ENCODE peak calls at places on chromosomes 2 and 18, in eight cellular contexts. One of them, this sample, is unnamed.

GRCh38 chr2:9692392-9693137 is 61.8 kb upstream of the YWHAQ start:
- DNase-seq in fibroblast of pulmonary artery: no peak
- DNase-seq in lung: no peak
- DNase-seq in heart left ventricle: peak
- DNase-seq in IMR-90: no peak
- DNase-seq in kidney epithelial cell: no peak
- DNase-seq in heart right ventricle: peak
- DNase-seq in fibroblast of the aortic adventitia: peak
- DNase-seq in this sample: no peak

GRCh38 chr18:58727776-58728500 is 56.7 kb downstream of the MALT1 start:
- DNase-seq in fibroblast of the aortic adventitia: peak
- DNase-seq in lung: no peak
- DNase-seq in fibroblast of pulmonary artery: peak
- DNase-seq in heart left ventricle: no peak
- DNase-seq in heart right ventricle: peak
- DNase-seq in kidney epithelial cell: no peak
- DNase-seq in IMR-90: peak
- DNase-seq in this sample: peak

GRCh38 chr2:1744446-1745170 is at the start of gene PXDN:
- DNase-seq in kidney epithelial cell: no peak
- DNase-seq in lung: peak
- DNase-seq in IMR-90: peak
- DNase-seq in fibroblast of pulmonary artery: peak
- DNase-seq in heart right ventricle: peak
- DNase-seq in fibroblast of the aortic adventitia: peak
- DNase-seq in heart left ventricle: peak
- DNase-seq in this sample: peak

GRCh38 chr2:219018286-219018685 is 23.0 kb downstream of the CFAP65 start:
- DNase-seq in heart right ventricle: no peak
- DNase-seq in lung: no peak
- DNase-seq in fibroblast of the aortic adventitia: no peak
- DNase-seq in kidney epithelial cell: no peak
- DNase-seq in heart left ventricle: no peak
- DNase-seq in IMR-90: no peak
- DNase-seq in fibroblast of pulmonary artery: no peak
- DNase-seq in this sample: no peak

GRCh38 chr18:75208055-75208835 is 694 bp downstream of the PTGR3 start:
- DNase-seq in fibroblast of pulmonary artery: peak
- DNase-seq in lung: peak
- DNase-seq in IMR-90: peak
- DNase-seq in heart left ventricle: peak
- DNase-seq in heart right ventricle: peak
- DNase-seq in fibroblast of the aortic adventitia: peak
- DNase-seq in kidney epithelial cell: no peak
- DNase-seq in this sample: peak

GRCh38 chr2:9552491-9553178 is 3.0 kb downstream of the ADAM17 start:
- DNase-seq in heart left ventricle: no peak
- DNase-seq in heart right ventricle: no peak
- DNase-seq in IMR-90: peak
- DNase-seq in kidney epithelial cell: no peak
- DNase-seq in fibroblast of pulmonary artery: peak
- DNase-seq in fibroblast of the aortic adventitia: peak
- DNase-seq in lung: peak
- DNase-seq in this sample: peak

GRCh38 chr2:240999001-240999791 is 778 bp downstream of the SNED1 start:
- DNase-seq in heart left ventricle: peak
- DNase-seq in heart right ventricle: no peak
- DNase-seq in IMR-90: no peak
- DNase-seq in fibroblast of pulmonary artery: no peak
- DNase-seq in fibroblast of the aortic adventitia: no peak
- DNase-seq in kidney epithelial cell: no peak
- DNase-seq in lung: peak
- DNase-seq in this sample: no peak

GRCh38 chr2:162013514-162014205 is 60.4 kb downstream of the DPP4 start:
- DNase-seq in lung: no peak
- DNase-seq in IMR-90: no peak
- DNase-seq in kidney epithelial cell: no peak
- DNase-seq in fibroblast of pulmonary artery: no peak
- DNase-seq in heart left ventricle: no peak
- DNase-seq in heart right ventricle: no peak
- DNase-seq in fibroblast of the aortic adventitia: no peak
- DNase-seq in this sample: no peak

GRCh38 chr2:113791697-113792590 is 35.5 kb upstream of the SLC35F5 start:
- DNase-seq in IMR-90: peak
- DNase-seq in kidney epithelial cell: peak
- DNase-seq in heart left ventricle: no peak
- DNase-seq in lung: no peak
- DNase-seq in fibroblast of the aortic adventitia: peak
- DNase-seq in fibroblast of pulmonary artery: no peak
- DNase-seq in heart right ventricle: no peak
- DNase-seq in this sample: no peak

GRCh38 chr2:212727751-212728150 is 189.1 kb upstream of the ERBB4 start:
- DNase-seq in lung: no peak
- DNase-seq in heart left ventricle: no peak
- DNase-seq in fibroblast of pulmonary artery: no peak
- DNase-seq in kidney epithelial cell: no peak
- DNase-seq in fibroblast of the aortic adventitia: no peak
- DNase-seq in IMR-90: no peak
- DNase-seq in heart right ventricle: no peak
- DNase-seq in this sample: no peak

GRCh38 chr2:102983786-102984185 is 222.0 kb downstream of the TMEM182 start:
- DNase-seq in lung: no peak
- DNase-seq in IMR-90: no peak
- DNase-seq in fibroblast of the aortic adventitia: no peak
- DNase-seq in kidney epithelial cell: no peak
- DNase-seq in fibroblast of pulmonary artery: no peak
- DNase-seq in heart left ventricle: no peak
- DNase-seq in heart right ventricle: no peak
- DNase-seq in this sample: no peak

GRCh38 chr2:174595415-174595814 is 2.2 kb downstream of the WIPF1 start:
- DNase-seq in fibroblast of the aortic adventitia: no peak
- DNase-seq in IMR-90: no peak
- DNase-seq in heart left ventricle: no peak
- DNase-seq in heart right ventricle: no peak
- DNase-seq in fibroblast of pulmonary artery: no peak
- DNase-seq in kidney epithelial cell: no peak
- DNase-seq in lung: no peak
- DNase-seq in this sample: no peak

GRCh38 chr2:84285056-84285747 is 173.9 kb downstream of the SUCLG1 start:
- DNase-seq in heart right ventricle: no peak
- DNase-seq in IMR-90: no peak
- DNase-seq in fibroblast of the aortic adventitia: no peak
- DNase-seq in heart left ventricle: no peak
- DNase-seq in fibroblast of pulmonary artery: no peak
- DNase-seq in kidney epithelial cell: no peak
- DNase-seq in lung: no peak
- DNase-seq in this sample: no peak

GRCh38 chr2:196546151-196546919 is 93.2 kb upstream of the CCDC150 start:
- DNase-seq in fibroblast of the aortic adventitia: no peak
- DNase-seq in heart left ventricle: no peak
- DNase-seq in kidney epithelial cell: no peak
- DNase-seq in IMR-90: no peak
- DNase-seq in heart right ventricle: no peak
- DNase-seq in lung: no peak
- DNase-seq in fibroblast of pulmonary artery: no peak
- DNase-seq in this sample: no peak

GRCh38 chr18:55934801-55935200 is 346.8 kb upstream of the TCF4 start:
- DNase-seq in heart right ventricle: no peak
- DNase-seq in fibroblast of pulmonary artery: no peak
- DNase-seq in fibroblast of the aortic adventitia: no peak
- DNase-seq in IMR-90: no peak
- DNase-seq in heart left ventricle: no peak
- DNase-seq in lung: no peak
- DNase-seq in kidney epithelial cell: no peak
- DNase-seq in this sample: no peak

GRCh38 chr2:98899041-98899702 is 36.9 kb downstream of the CRACDL start:
- DNase-seq in lung: peak
- DNase-seq in kidney epithelial cell: no peak
- DNase-seq in IMR-90: no peak
- DNase-seq in fibroblast of the aortic adventitia: no peak
- DNase-seq in heart right ventricle: no peak
- DNase-seq in fibroblast of pulmonary artery: no peak
- DNase-seq in heart left ventricle: no peak
- DNase-seq in this sample: no peak

GRCh38 chr2:10342245-10342951 is 39.7 kb downstream of the HPCAL1 start:
- DNase-seq in lung: peak
- DNase-seq in heart left ventricle: no peak
- DNase-seq in IMR-90: no peak
- DNase-seq in fibroblast of the aortic adventitia: no peak
- DNase-seq in fibroblast of pulmonary artery: no peak
- DNase-seq in heart right ventricle: no peak
- DNase-seq in kidney epithelial cell: no peak
- DNase-seq in this sample: no peak

GRCh38 chr2:169999041-169999440 is 171.8 kb downstream of the UBR3 start:
- DNase-seq in fibroblast of pulmonary artery: no peak
- DNase-seq in IMR-90: no peak
- DNase-seq in kidney epithelial cell: no peak
- DNase-seq in heart left ventricle: no peak
- DNase-seq in fibroblast of the aortic adventitia: peak
- DNase-seq in lung: no peak
- DNase-seq in heart right ventricle: no peak
- DNase-seq in this sample: peak

GRCh38 chr18:77407733-77408132 is 158.1 kb downstream of the GALR1 start:
- DNase-seq in lung: no peak
- DNase-seq in heart right ventricle: no peak
- DNase-seq in heart left ventricle: no peak
- DNase-seq in fibroblast of pulmonary artery: no peak
- DNase-seq in IMR-90: no peak
- DNase-seq in kidney epithelial cell: no peak
- DNase-seq in fibroblast of the aortic adventitia: no peak
- DNase-seq in this sample: no peak

DNA sequence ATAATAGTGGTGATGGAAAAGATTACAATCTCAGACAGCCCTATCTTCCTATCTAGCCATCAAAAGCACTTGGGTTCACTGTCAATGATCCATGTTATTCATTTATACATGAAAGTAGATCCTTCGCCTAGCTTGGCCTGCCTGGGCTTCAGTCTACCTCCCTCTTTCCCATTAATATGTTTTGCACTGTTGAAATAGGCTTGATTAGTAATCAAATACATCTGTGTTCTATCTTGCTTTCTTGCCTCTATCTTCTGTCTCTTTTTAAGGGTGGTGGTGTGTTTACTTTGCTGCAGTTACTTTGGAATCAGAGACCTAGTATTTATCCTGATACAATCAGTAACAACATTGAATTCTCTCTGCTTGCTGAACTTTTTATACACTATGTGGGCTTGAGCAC is 521.2 kb downstream of the TNS1 start:
- DNase-seq in fibroblast of the aortic adventitia: no peak
- DNase-seq in heart right ventricle: no peak
- DNase-seq in kidney epithelial cell: no peak
- DNase-seq in fibroblast of pulmonary artery: no peak
- DNase-seq in IMR-90: no peak
- DNase-seq in heart left ventricle: no peak
- DNase-seq in lung: no peak
- DNase-seq in this sample: no peak
- H3K4me3 ChIP-seq in fibroblast of the aortic adventitia: no peak
- H3K4me3 ChIP-seq in heart right ventricle: no peak
- H3K4me3 ChIP-seq in kidney epithelial cell: no peak
- H3K4me3 ChIP-seq in fibroblast of pulmonary artery: no peak
- H3K4me3 ChIP-seq in IMR-90: no peak
- H3K4me3 ChIP-seq in heart left ventricle: no peak
- H3K4me3 ChIP-seq in lung: no peak
- H3K4me3 ChIP-seq in this sample: no peak

GRCh38 chr2:157936464-157936863 is 60.3 kb upstream of the ACVR1 start:
- DNase-seq in fibroblast of the aortic adventitia: no peak
- DNase-seq in heart left ventricle: no peak
- DNase-seq in IMR-90: no peak
- DNase-seq in heart right ventricle: no peak
- DNase-seq in fibroblast of pulmonary artery: no peak
- DNase-seq in kidney epithelial cell: no peak
- DNase-seq in lung: no peak
- DNase-seq in this sample: no peak

GRCh38 chr2:157933549-157933948 is 57.4 kb upstream of the ACVR1 start:
- DNase-seq in lung: no peak
- DNase-seq in fibroblast of the aortic adventitia: no peak
- DNase-seq in IMR-90: no peak
- DNase-seq in heart left ventricle: no peak
- DNase-seq in heart right ventricle: no peak
- DNase-seq in fibroblast of pulmonary artery: no peak
- DNase-seq in kidney epithelial cell: no peak
- DNase-seq in this sample: no peak

GRCh38 chr2:157932480-157933205 is 56.5 kb upstream of the ACVR1 start:
- DNase-seq in fibroblast of pulmonary artery: no peak
- DNase-seq in heart right ventricle: no peak
- DNase-seq in lung: no peak
- DNase-seq in heart left ventricle: no peak
- DNase-seq in fibroblast of the aortic adventitia: no peak
- DNase-seq in IMR-90: no peak
- DNase-seq in kidney epithelial cell: no peak
- DNase-seq in this sample: no peak

GRCh38 chr2:157934684-157935377 is 58.7 kb upstream of the ACVR1 start:
- DNase-seq in fibroblast of the aortic adventitia: no peak
- DNase-seq in heart left ventricle: no peak
- DNase-seq in IMR-90: no peak
- DNase-seq in lung: no peak
- DNase-seq in fibroblast of pulmonary artery: no peak
- DNase-seq in heart right ventricle: no peak
- DNase-seq in kidney epithelial cell: no peak
- DNase-seq in this sample: no peak

DNA sequence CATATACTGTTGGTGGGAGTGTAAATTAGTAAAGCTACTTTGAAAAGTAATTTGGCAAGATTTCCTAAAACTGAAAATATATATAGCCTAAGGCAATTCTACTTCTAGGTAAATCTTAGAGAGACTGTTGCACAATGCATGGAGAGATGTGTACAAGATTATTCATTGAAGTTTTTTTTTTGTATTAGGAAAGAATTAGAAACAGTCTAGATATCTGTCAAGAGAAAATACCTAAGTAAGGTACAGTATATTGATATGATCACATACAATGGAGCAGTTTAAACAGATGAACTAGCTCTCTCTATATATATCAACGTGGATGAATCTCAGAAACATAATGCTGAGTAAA is 59.2 kb upstream of the ACVR1 start:
- DNase-seq in lung: no peak
- DNase-seq in IMR-90: no peak
- DNase-seq in fibroblast of the aortic adventitia: no peak
- DNase-seq in heart left ventricle: no peak
- DNase-seq in fibroblast of pulmonary artery: no peak
- DNase-seq in kidney epithelial cell: no peak
- DNase-seq in heart right ventricle: no peak
- DNase-seq in this sample: no peak
- TF ChIP-seq CTCF in lung: no peak
- TF ChIP-seq CTCF in IMR-90: no peak
- TF ChIP-seq CTCF in fibroblast of the aortic adventitia: no peak
- TF ChIP-seq CTCF in heart left ventricle: no peak
- TF ChIP-seq CTCF in fibroblast of pulmonary artery: no peak
- TF ChIP-seq CTCF in kidney epithelial cell: no peak
- TF ChIP-seq CTCF in heart right ventricle: no peak
- TF ChIP-seq CTCF in this sample: no peak

GRCh38 chr2:221096651-221097567 is 475.2 kb downstream of the EPHA4 start:
- DNase-seq in lung: no peak
- DNase-seq in heart right ventricle: no peak
- DNase-seq in IMR-90: no peak
- DNase-seq in fibroblast of pulmonary artery: no peak
- DNase-seq in heart left ventricle: no peak
- DNase-seq in fibroblast of the aortic adventitia: no peak
- DNase-seq in kidney epithelial cell: no peak
- DNase-seq in this sample: peak
- H3K4me3 ChIP-seq in lung: no peak
- H3K4me3 ChIP-seq in heart right ventricle: no peak
- H3K4me3 ChIP-seq in IMR-90: no peak
- H3K4me3 ChIP-seq in fibroblast of pulmonary artery: no peak
- H3K4me3 ChIP-seq in heart left ventricle: no peak
- H3K4me3 ChIP-seq in fibroblast of the aortic adventitia: no peak
- H3K4me3 ChIP-seq in kidney epithelial cell: no peak
- H3K4me3 ChIP-seq in this sample: no peak

GRCh38 chr18:34647251-34647650 is 62.8 kb upstream of the DTNA start:
- DNase-seq in IMR-90: no peak
- DNase-seq in heart right ventricle: no peak
- DNase-seq in heart left ventricle: no peak
- DNase-seq in fibroblast of pulmonary artery: no peak
- DNase-seq in fibroblast of the aortic adventitia: no peak
- DNase-seq in lung: no peak
- DNase-seq in kidney epithelial cell: no peak
- DNase-seq in this sample: no peak
- TF ChIP-seq CTCF in IMR-90: no peak
- TF ChIP-seq CTCF in heart right ventricle: no peak
- TF ChIP-seq CTCF in heart left ventricle: no peak
- TF ChIP-seq CTCF in fibroblast of pulmonary artery: no peak
- TF ChIP-seq CTCF in fibroblast of the aortic adventitia: no peak
- TF ChIP-seq CTCF in lung: no peak
- TF ChIP-seq CTCF in kidney epithelial cell: no peak
- TF ChIP-seq CTCF in this sample: no peak